ENCODE peak calls at places on chromosomes 3 and 15, in six cellular contexts. I, N, J, F, K and W are unnamed samples.

GRCh38 chr3:115475178-115476041 is 147.9 kb upstream of the GAP43 start:
- DNase-seq in I (no peak), N (no peak), J (no peak), F (no peak), K (no peak), W (no peak)

GRCh38 chr15:54962637-54963036 is 234.1 kb downstream of the RSL24D1 start:
- DNase-seq in I (no peak), N (no peak), J (no peak), F (no peak), K (no peak), W (no peak)

GRCh38 chr15:99434506-99435137 is 131.2 kb upstream of the MEF2A start:
- DNase-seq in I (no peak), N (no peak), J (no peak), F (no peak), K (no peak), W (no peak)

GRCh38 chr3:81249540-81250029 is 511.9 kb downstream of the GBE1 start:
- DNase-seq in I (peak), N (no peak), J (no peak), F (peak), K (peak), W (peak)

GRCh38 chr3:57877116-57877515 is 121.0 kb downstream of the SLMAP start:
- DNase-seq in I (no peak), N (no peak), J (no peak), F (no peak), K (no peak), W (no peak)

GRCh38 chr3:122014741-122015140 is 7.3 kb downstream of the ILDR1 start:
- DNase-seq in I (peak), N (no peak), J (no peak), F (peak), K (no peak), W (no peak)

GRCh38 chr3:175763948-175764347 is 904.8 kb downstream of the NAALADL2 start:
- DNase-seq in I (no peak), N (no peak), J (no peak), F (no peak), K (no peak), W (no peak)

GRCh38 chr3:56269755-56270154 is 198.5 kb downstream of the ERC2 start:
- DNase-seq in I (no peak), N (no peak), J (no peak), F (no peak), K (no peak), W (no peak)

GRCh38 chr3:48441940-48442339 is 1.9 kb downstream of the TMA7 start:
- DNase-seq in I (no peak), N (no peak), J (no peak), F (no peak), K (no peak), W (no peak)

GRCh38 chr3:94317054-94317453 is 254.2 kb downstream of the NSUN3 start:
- DNase-seq in I (no peak), N (no peak), J (no peak), F (no peak), K (no peak), W (no peak)

GRCh38 chr3:142997330-142997729 is 4.0 kb upstream of the U2SURP start:
- DNase-seq in I (peak), N (no peak), J (no peak), F (no peak), K (no peak), W (no peak)